ENCODE peak calls at places on chromosomes 11 and 22, in five cellular contexts. C is body of pancreas; V is CD4-positive, CD25-positive, alpha-beta regulatory T cell; A is coronary artery; X is neuronal stem cell. M is an unnamed sample.

GRCh38 chr11:27971256-27971655 is 136.7 kb downstream of the KIF18A start:
- DNase-seq in C (no peak), V (no peak), A (no peak), X (no peak), M (no peak)

GRCh38 chr11:69718147-69718546 is 14.3 kb upstream of the FGF19 start:
- DNase-seq in C (no peak), V (no peak), A (no peak), X (peak), M (no peak)

GRCh38 chr11:102497061-102497460 is 33.5 kb downstream of the MMP7 start:
- DNase-seq in C (no peak), V (no peak), A (no peak), X (no peak), M (no peak)

GRCh38 chr11:1821562-1821961 is 13.2 kb upstream of the SYT8 start:
- DNase-seq in C (no peak), V (no peak), A (no peak), X (no peak), M (no peak)

GRCh38 chr22:37731804-37732471 is 35.1 kb downstream of the TRIOBP start:
- DNase-seq in C (no peak), V (no peak), A (no peak), X (no peak), M (no peak)

GRCh38 chr11:128737704-128738103 is 43.8 kb downstream of the FLI1 start:
- DNase-seq in C (no peak), V (no peak), A (no peak), X (no peak), M (no peak)

GRCh38 chr11:134401825-134402809 is 9.9 kb downstream of the B3GAT1 start:
- DNase-seq in C (no peak), V (no peak), A (no peak), X (no peak), M (no peak)

GRCh38 chr11:126282361-126282741 is 542 bp upstream of the TIRAP start:
- DNase-seq in C (peak), V (peak), A (no peak), X (no peak), M (peak)

GRCh38 chr11:59292611-59293010 is 66.1 kb upstream of the OR5AN1 start:
- DNase-seq in C (no peak), V (no peak), A (no peak), X (no peak), M (no peak)

GRCh38 chr22:37242395-37242918 is 1.6 kb downstream of the RAC2 start:
- DNase-seq in C (no peak), V (peak), A (no peak), X (no peak), M (peak)

GRCh38 chr11:126113515-126113957 is 50.9 kb upstream of the CDON start:
- DNase-seq in C (peak), V (no peak), A (peak), X (no peak), M (no peak)

GRCh38 chr22:38202437-38203089 is 769 bp downstream of the MAFF start:
- DNase-seq in C (peak), V (peak), A (peak), X (no peak), M (peak)

DNA sequence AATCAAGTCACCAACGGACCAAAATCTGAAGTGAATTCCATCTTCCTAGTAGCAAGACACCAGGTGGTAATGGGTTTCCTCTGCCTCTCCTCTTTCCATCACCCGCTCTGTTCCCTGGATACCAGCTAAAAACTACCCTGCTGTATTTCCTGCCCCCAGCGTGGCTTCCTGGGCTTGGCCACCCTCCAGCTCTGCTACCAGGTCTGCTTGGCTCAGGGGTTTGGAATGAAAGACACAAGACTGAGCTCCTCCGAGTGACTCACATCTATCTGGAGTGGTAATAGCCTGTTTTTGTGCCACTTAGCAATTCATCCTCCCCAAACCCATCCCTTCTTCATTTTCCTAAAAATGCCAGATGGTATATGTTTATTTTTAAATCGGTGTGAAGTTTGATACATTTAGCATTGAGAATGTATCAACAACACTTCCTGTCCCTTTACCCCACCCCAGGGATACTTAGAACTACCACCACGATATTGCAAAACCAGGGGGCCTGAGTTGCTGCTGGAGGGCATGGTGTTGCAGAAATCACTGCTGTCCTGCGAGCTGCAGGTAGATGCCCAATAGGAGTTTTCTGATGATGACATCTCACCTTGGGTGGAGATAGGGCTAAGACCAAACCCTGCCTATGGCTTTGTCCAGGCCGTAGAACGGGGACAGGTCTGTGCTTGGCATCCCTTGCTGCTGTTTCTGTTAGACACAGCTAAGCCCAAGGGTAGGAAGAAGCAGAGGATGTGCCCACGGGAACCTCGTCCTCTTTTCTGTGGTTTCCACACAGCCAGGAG is 7.5 kb upstream of the MICAL3 start:
- DNase-seq in C (peak), V (no peak), A (no peak), X (no peak), M (no peak)
- H3K27ac ChIP-seq in C (no peak), V (no peak), A (peak), X (no peak), M (no peak)

GRCh38 chr22:31153357-31153756 is 6.6 kb upstream of the RNF185 start:
- DNase-seq in C (no peak), V (no peak), A (no peak), X (no peak), M (no peak)
- H3K4me3 ChIP-seq in C (no peak), V (no peak), A (no peak), X (no peak), M (no peak)

GRCh38 chr11:94526645-94527438 is 14.6 kb downstream of the C11orf97 start:
- DNase-seq in C (no peak), V (no peak), A (no peak), X (no peak), M (no peak)
- H3K27ac ChIP-seq in C (no peak), V (no peak), A (no peak), X (no peak), M (no peak)

DNA sequence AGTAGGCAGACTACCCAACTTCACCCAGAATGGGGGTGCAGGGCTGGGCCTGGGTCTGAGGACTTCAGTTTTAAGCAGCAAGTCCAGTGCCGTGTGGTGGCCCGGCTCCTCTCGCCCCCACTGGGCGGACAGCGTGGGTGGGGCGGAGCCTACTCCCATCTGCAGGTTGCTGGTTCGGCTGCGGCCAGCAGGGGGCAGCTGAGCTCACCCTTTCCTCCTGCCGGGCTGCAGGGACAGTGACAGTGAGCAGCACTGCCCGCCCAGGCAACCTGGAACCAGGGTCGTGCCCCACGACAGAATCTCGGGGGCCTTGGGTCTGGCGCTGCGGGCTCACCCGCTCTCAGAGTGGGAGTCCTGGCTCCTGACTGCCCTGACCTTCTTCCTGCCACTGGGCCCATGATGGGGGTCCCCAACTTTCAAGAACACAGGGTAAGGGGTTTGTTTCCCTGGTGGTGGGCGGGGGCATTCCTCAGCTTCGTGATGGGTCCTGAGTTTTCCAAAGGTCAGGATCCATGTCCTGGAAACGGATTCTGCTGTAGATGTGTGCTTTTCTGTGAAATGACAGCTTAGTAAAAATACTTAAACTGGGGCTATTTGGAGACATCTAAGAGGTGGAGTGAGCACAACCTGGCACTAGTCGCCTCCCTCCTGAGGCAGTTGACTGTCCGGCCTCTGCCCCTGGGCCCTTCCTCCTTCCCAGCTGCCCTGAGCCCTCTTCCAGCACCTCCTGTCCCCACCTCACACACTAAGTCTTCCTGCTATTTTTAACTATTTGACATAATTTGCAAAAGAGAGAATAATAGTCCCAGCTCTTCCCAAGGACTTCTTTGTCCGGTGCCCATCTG is 6.0 kb upstream of the NEAT1 start:
- DNase-seq in C (peak), V (peak), A (peak), X (peak), M (peak)
- H3K4me3 ChIP-seq in C (no peak), V (peak), A (peak), X (peak), M (peak)

DNA sequence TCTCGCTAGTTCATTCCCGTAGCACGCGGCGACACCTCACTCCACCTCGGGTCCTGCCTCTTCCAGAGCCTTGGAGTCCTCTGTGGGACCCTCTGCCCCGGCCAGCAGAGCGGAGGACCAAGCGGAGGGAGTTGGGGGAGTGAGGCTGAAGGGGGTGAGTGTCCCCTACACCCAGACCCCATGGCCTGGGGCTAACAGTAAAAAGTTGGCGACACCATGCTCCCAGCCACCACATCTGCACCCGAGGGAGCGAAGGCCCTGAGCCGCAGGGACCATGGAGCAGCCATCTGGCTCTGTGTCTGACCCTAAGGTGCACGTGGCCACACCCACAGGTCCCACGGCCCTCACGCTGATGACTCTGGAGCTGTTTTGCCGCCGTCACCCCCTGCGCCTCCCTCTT is 293.8 kb downstream of the BRD1 start:
- DNase-seq in C (no peak), V (no peak), A (no peak), X (no peak), M (no peak)
- H3K27ac ChIP-seq in C (no peak), V (no peak), A (no peak), X (no peak), M (no peak)

GRCh38 chr11:88402192-88402715 is 64.7 kb upstream of the CTSC start:
- DNase-seq in C (no peak), V (no peak), A (no peak), X (peak), M (no peak)
- H3K4me3 ChIP-seq in C (no peak), V (no peak), A (no peak), X (no peak), M (no peak)